ENCODE peak calls at places on chromosomes 12 and 14, in eight cellular contexts. I is neuronal stem cell, T is AG09319, F is immature natural killer cell, B is erythroblast, G is amniotic epithelial cell, W is activated T-helper 1 cell treated with Interleukin-2 at 50 U/mL for 16 hours, V is right atrium auricular region. R is an unnamed sample.

GRCh38 chr14:75295061-75295461 is 16.4 kb downstream of the FOS start:
- DNase-seq in I (peak; percentile 54), F (no peak), V (peak; percentile 82), W (no peak), G (peak; percentile 84), B (peak; percentile 72), T (peak; percentile 71), R (no peak)

GRCh38 chr12:53204351-53204750 is 2.7 kb downstream of the ITGB7 start:
- DNase-seq in B (no peak), G (no peak), V (no peak), W (no peak), I (no peak), F (no peak), T (no peak), R (no peak)

GRCh38 chr14:75978249-75978731 is 3.5 kb downstream of the TGFB3 start:
- DNase-seq in B (no peak), F (no peak), V (no peak), T (no peak), G (no peak), W (no peak), I (no peak), R (no peak)

GRCh38 chr12:1655225-1655788 is 26.3 kb downstream of the WNT5B start:
- DNase-seq in I (no peak), V (no peak), F (no peak), G (no peak), T (no peak), W (no peak), B (no peak), R (no peak)

GRCh38 chr12:91053951-91054715 is 3.7 kb downstream of the KERA start:
- DNase-seq in G (peak; percentile 90), F (no peak), W (no peak), V (no peak), T (peak; percentile 83), B (no peak), I (no peak), R (peak; percentile 73)

GRCh38 chr14:52188381-52188780 is 79.1 kb upstream of the PTGDR start:
- DNase-seq in B (no peak), T (no peak), V (no peak), I (no peak), W (no peak), F (no peak), G (peak; percentile 8), R (no peak)

GRCh38 chr14:73602994-73603393 is 9.3 kb upstream of the ACOT6 start:
- DNase-seq in T (no peak), G (no peak), I (no peak), B (no peak), F (no peak), V (no peak), W (no peak), R (no peak)

GRCh38 chr12:51533799-51534198 is 57.2 kb upstream of the SCN8A start:
- DNase-seq in G (peak; percentile 21), F (no peak), W (no peak), V (no peak), T (no peak), B (no peak), I (no peak), R (no peak)

GRCh38 chr12:53123578-53124351 is 20.5 kb downstream of the SOAT2 start:
- DNase-seq in T (no peak), W (no peak), V (no peak), I (no peak), B (no peak), F (no peak), G (peak; percentile 52), R (no peak)

GRCh38 chr12:108135627-108136026 is 6.5 kb downstream of the WSCD2 start:
- DNase-seq in W (no peak), B (no peak), F (no peak), V (no peak), G (no peak), I (no peak), T (no peak), R (no peak)